ENCODE peak calls at places on chromosomes 4 and X, in five cellular contexts. L is HCT116, Y is neural progenitor cell, I is NT2/D1, M is SK-N-MC. P is an unnamed sample.
A peak's percentile ranks its signal among the peaks of the same experiment; 100 is the strongest.

GRCh38 chr4:54586343-54586953 is 71.3 kb upstream of the KIT start:
- DNase-seq in L (no peak), Y (no peak), I (no peak), M (peak; percentile 2), P (no peak)

GRCh38 chrX:2584216-2584615 is 83.4 kb upstream of the DHRSX start:
- DNase-seq in L (no peak), Y (peak; percentile 59), I (no peak), M (no peak), P (peak; percentile 74)

GRCh38 chrX:71095971-71096701 is 485 bp downstream of the FOXO4 start:
- DNase-seq in L (peak; percentile 21), Y (peak; percentile 58), I (peak; percentile 25), M (no peak), P (no peak)

GRCh38 chrX:2696698-2697215 is 5.7 kb downstream of the CD99 start:
- DNase-seq in L (no peak), Y (no peak), I (no peak), M (no peak), P (no peak)

GRCh38 chrX:153065389-153065788 is 6.9 kb upstream of the PNMA6A start:
- DNase-seq in L (no peak), Y (no peak), I (no peak), M (no peak), P (no peak)

GRCh38 chrX:20374450-20374849 is 107.7 kb upstream of the RPS6KA3 start:
- DNase-seq in L (no peak), Y (no peak), I (no peak), M (no peak), P (no peak)

GRCh38 chr4:118825799-118826198 is 10.1 kb downstream of the SEC24D start:
- DNase-seq in L (no peak), Y (no peak), I (no peak), M (no peak), P (no peak)

GRCh38 chrX:72306851-72307645 is 1.3 kb upstream of the CITED1 start:
- DNase-seq in L (peak; percentile 22), Y (peak; percentile 79), I (peak; percentile 56), M (no peak), P (peak; percentile 83)

GRCh38 chr4:155761047-155761446 is 2.2 kb downstream of the GUCY1B1 start:
- DNase-seq in L (no peak), Y (no peak), I (no peak), M (no peak), P (no peak)

GRCh38 chr4:37892641-37893040 is 1.8 kb downstream of the TBC1D1 start:
- DNase-seq in L (no peak), Y (no peak), I (no peak), M (no peak), P (no peak)

GRCh38 chr4:79852305-79852730 is 220.7 kb downstream of the ANTXR2 start:
- DNase-seq in L (peak; percentile 40), Y (no peak), I (no peak), M (peak; percentile 59), P (peak; percentile 69)

GRCh38 chr4:52051615-52052474 is 741 bp downstream of the SPATA18 start:
- DNase-seq in L (no peak), Y (peak; percentile 94), I (peak; percentile 76), M (no peak), P (peak; percentile 96)

GRCh38 chrX:150615356-150615755 is 46.9 kb downstream of the MTM1 start:
- DNase-seq in L (no peak), Y (no peak), I (no peak), M (no peak), P (no peak)

GRCh38 chr4:6858997-6859396 is 50.6 kb upstream of the TBC1D14 start:
- DNase-seq in L (no peak), Y (no peak), I (no peak), M (no peak), P (no peak)

GRCh38 chr4:6855692-6856297 is 53.8 kb upstream of the TBC1D14 start:
- DNase-seq in L (no peak), Y (no peak), I (no peak), M (no peak), P (no peak)

GRCh38 chr4:6859543-6859942 is 50.1 kb upstream of the TBC1D14 start:
- DNase-seq in L (no peak), Y (no peak), I (no peak), M (no peak), P (no peak)

GRCh38 chr4:6856391-6856790 is 53.2 kb upstream of the TBC1D14 start:
- DNase-seq in L (no peak), Y (no peak), I (no peak), M (no peak), P (no peak)

GRCh38 chr4:6857009-6857882 is 52.4 kb upstream of the TBC1D14 start:
- DNase-seq in L (no peak), Y (no peak), I (no peak), M (no peak), P (no peak)
- H3K9ac ChIP-seq in L (no peak overlapping the region), Y (no peak overlapping the region), I (no peak overlapping the region), M (no peak overlapping the region), P (no peak overlapping the region)

GRCh38 chr4:992297-993110 is 700 bp downstream of the SLC26A1 start:
- DNase-seq in L (no peak), Y (no peak), I (no peak), M (no peak), P (no peak)
- H3K9ac ChIP-seq in L (peak overlapping the region; percentile 44), Y (no peak overlapping the region), I (no peak overlapping the region), M (no peak overlapping the region), P (no peak overlapping the region)

GRCh38 chrX:51825432-51825831 is 68.0 kb upstream of the MAGED1 start:
- DNase-seq in L (no peak), Y (no peak), I (no peak), M (no peak), P (no peak)
- H3K9ac ChIP-seq in L (no peak overlapping the region), Y (no peak overlapping the region), I (no peak overlapping the region), M (no peak overlapping the region), P (no peak overlapping the region)

GRCh38 chr4:134117785-134118184 is 83.8 kb downstream of the PABPC4L start:
- DNase-seq in L (no peak), Y (no peak), I (no peak), M (no peak), P (no peak)
- H3K9ac ChIP-seq in L (no peak overlapping the region), Y (no peak overlapping the region), I (no peak overlapping the region), M (no peak overlapping the region), P (no peak overlapping the region)

DNA sequence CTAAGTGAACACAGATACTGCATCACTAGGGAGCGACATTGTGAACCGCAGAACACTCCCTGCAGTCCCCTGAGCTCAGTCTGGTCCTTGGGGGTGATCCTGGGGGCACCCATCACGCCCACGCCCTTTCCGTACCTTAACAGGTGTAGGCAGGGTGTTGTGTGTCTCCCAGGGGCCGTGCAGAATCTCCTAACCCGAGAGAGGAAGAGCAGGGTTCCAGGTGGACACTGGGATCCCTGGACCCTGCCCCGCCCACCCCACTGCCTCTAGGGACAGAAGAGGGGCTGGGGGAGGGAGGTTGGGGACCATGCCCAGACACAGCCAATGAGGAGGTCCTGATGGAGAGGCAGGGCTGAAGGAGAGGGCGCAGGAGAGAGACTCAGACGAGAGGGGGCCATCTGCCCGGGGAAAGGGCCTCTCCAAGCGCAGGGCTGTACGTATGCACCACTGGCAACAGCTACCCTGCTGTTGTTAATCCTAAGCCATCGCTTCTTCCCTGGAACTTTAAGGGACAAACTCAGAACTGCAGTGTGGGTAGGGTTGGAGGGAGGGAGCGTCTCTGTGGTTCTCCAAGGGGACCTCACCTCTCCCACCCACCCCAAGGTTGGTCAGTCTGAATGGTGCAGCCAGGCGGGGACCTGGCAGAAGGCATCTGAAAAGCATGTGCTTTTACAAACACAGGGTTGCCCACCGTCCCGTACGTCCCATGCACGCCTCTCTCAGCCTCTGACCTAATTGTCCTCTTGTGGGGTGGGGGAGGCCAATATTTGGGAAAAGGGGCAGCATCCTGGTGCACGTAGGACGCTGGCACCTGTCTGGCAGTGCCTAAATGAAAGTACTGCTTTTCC is 2.4 kb downstream of the P2RY8 start:
- DNase-seq in L (no peak), Y (peak; percentile 60), I (no peak), M (no peak), P (peak; percentile 74)
- H3K9ac ChIP-seq in L (no peak overlapping the region), Y (no peak overlapping the region), I (no peak overlapping the region), M (no peak overlapping the region), P (no peak overlapping the region)

DNA sequence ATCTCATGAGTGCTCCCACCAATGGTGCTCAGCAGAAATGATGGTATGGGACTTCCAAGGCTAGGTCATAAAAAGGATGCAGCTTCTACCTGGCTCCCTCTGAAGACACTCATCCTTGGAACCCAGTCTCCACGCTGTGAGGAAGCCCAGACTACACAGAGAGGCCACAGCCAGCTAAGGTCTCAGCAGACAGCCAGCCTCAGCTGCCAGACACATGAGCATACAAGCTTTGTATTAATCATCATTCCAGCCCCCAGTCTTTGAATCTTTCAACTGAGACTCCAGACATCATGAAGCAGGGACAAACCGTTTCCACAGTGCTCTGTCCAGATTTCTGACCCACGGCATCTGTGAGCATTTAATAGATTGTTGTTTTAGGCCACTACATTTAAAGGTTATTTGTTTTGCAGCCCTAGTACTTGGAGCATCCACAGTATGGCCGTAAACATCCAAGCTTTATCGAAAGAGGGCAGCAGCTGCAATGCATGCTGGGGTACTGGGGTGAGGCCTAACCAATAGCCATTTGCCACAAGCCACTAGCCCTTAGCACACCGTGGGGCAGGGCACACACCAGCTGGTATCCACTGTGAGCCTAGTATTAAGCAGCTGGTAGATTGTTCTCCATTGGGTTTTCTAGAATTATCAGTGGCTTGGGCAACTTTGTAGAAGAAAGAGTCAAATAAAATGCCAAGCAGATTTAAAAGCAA is 449.1 kb downstream of the BCOR start:
- DNase-seq in L (no peak), Y (no peak), I (no peak), M (no peak), P (no peak)
- H3K9ac ChIP-seq in L (no peak overlapping the region), Y (no peak overlapping the region), I (no peak overlapping the region), M (no peak overlapping the region), P (no peak overlapping the region)

GRCh38 chr4:168831585-168831918 is 178.5 kb downstream of the CBR4 start:
- DNase-seq in L (no peak), Y (no peak), I (no peak), M (no peak), P (no peak)
- H3K9ac ChIP-seq in L (peak overlapping the region; percentile 88), Y (peak overlapping the region; percentile 85), I (peak overlapping the region; percentile 42), M (peak overlapping the region; percentile 41), P (peak overlapping the region; percentile 82)

P was measured in endodermal cell.